ENCODE peak calls at places on chromosomes 1 and 21, in five cellular contexts. M, Z, H, P and X are unnamed samples. For H3K27me3, the result is how much of the 10 kb centered on the place peaks cover.

GRCh38 chr1:199854681-199855321 is 172.7 kb upstream of the NR5A2 start:
- DNase-seq in M (no peak), Z (peak), H (no peak), P (no peak), X (no peak)

GRCh38 chr21:38170283-38170682 is 86.5 kb upstream of the KCNJ15 start:
- DNase-seq in Z (peak), P (peak), M (no peak), H (no peak), X (no peak)

GRCh38 chr21:32457360-32457840 is 44.9 kb downstream of the EVA1C start:
- DNase-seq in M (peak), H (peak), Z (peak), P (peak), X (peak)

GRCh38 chr1:202154766-202155477 is 5.5 kb downstream of the PTPN7 start:
- DNase-seq in H (no peak), Z (peak), M (no peak), P (peak), X (peak)

GRCh38 chr1:227318852-227319607 is 738 bp upstream of the CDC42BPA start:
- DNase-seq in P (peak), H (peak), Z (peak), M (peak), X (peak)

GRCh38 chr1:16088996-16089395 is 15.5 kb upstream of the FAM131C start:
- DNase-seq in P (no peak), Z (peak), H (no peak), M (peak), X (peak)

GRCh38 chr1:84780000-84780716 is 89.9 kb upstream of the SSX2IP start:
- DNase-seq in P (no peak), Z (peak), M (no peak), H (no peak), X (no peak)

GRCh38 chr21:45299026-45299863 is 11.6 kb upstream of the POFUT2 start:
- DNase-seq in Z (no peak), H (peak), M (peak), P (no peak), X (peak)

GRCh38 chr21:38486221-38486620 is 12.1 kb downstream of the ERG start:
- DNase-seq in Z (peak), P (no peak), M (no peak), H (no peak), X (no peak)

GRCh38 chr1:208203127-208203847 is 40.9 kb downstream of the PLXNA2 start:
- DNase-seq in P (peak), H (no peak), Z (peak), M (peak), X (no peak)

GRCh38 chr1:24558902-24559791 is 3.3 kb downstream of the NCMAP start:
- DNase-seq in Z (peak), P (peak), M (peak), H (peak), X (no peak)

GRCh38 chr21:42145569-42146250 is 73.2 kb upstream of the ABCG1 start:
- DNase-seq in H (peak), Z (peak), M (no peak), P (peak), X (peak)

GRCh38 chr1:164630626-164631396 is 71.8 kb downstream of the PBX1 start:
- DNase-seq in M (no peak), Z (peak), H (no peak), P (no peak), X (no peak)

GRCh38 chr1:200659269-200659668 is 10.4 kb downstream of the DDX59 start:
- DNase-seq in P (no peak), H (no peak), M (no peak), Z (peak), X (no peak)

GRCh38 chr1:182347019-182347418 is 44.6 kb downstream of the GLUL start:
- DNase-seq in P (no peak), H (no peak), Z (no peak), M (no peak), X (no peak)

GRCh38 chr1:166874464-166874863 is 1.6 kb downstream of the TADA1 start:
- DNase-seq in H (no peak), P (no peak), M (no peak), Z (no peak), X (peak)

GRCh38 chr1:153679337-153680119 is 1.0 kb downstream of the NPR1 start:
- DNase-seq in P (no peak), M (peak), H (peak), Z (peak), X (no peak)

GRCh38 chr1:164472841-164473240 is 86.1 kb upstream of the PBX1 start:
- DNase-seq in P (no peak), M (no peak), H (no peak), Z (no peak), X (no peak)

GRCh38 chr1:183000161-183000560 is 23.1 kb upstream of the LAMC1 start:
- DNase-seq in M (no peak), P (no peak), H (no peak), Z (no peak), X (no peak)

GRCh38 chr1:188590641-188591040 is 1761.9 kb downstream of the PLA2G4A start:
- DNase-seq in M (no peak), P (no peak), H (no peak), Z (no peak), X (no peak)

GRCh38 chr1:198072177-198072576 is 84.6 kb upstream of the NEK7 start:
- DNase-seq in H (no peak), M (no peak), Z (peak), P (no peak), X (no peak)

GRCh38 chr1:93591833-93592635 is 89.6 kb downstream of the BCAR3 start:
- DNase-seq in H (no peak), M (no peak), Z (no peak), P (peak), X (peak)

DNA sequence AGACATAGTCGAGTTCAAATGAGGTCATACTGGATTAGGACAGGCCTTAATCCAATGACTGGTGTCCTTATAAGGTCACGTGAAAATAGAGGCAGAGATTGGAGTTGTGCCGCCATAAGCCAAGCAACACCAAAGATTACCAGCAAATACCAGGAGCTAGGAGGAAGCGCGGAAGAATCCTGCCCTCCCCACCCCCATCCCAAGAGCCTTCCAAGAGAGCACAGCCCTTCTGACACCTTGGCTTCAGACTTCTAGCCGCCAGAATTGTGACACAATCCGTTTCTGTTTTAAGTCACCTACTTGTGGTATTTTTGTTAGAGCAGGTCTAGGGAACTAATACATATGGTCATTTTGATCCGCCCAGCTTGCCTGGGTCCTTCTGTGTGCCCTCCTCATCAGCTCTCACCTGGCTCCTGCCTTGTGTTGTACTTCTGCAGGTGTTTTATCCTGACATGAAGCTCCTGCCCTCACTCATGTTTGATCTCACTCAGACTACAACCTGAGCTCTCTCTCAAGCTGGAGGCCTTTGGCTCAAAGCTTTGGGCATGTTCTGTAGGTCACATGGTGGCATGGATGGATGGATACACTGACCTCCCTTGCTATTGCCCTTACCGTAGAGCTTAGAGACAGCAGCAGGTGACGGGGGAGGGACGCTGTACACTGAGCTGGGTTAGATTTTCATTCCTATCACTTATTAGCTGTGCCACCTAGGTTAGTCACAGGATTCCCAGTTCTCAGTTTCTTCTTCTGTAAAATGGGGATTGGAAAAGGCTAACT is 10.7 kb upstream of the NUAK2 start:
- DNase-seq in H (no peak), P (no peak), M (no peak), Z (no peak), X (no peak)
- H3K27me3 ChIP-seq in H (under half), P (under half), M (under half), Z (under half), X (under half)

GRCh38 chr1:156832434-156832833 is 15.8 kb upstream of the SH2D2A start:
- DNase-seq in H (no peak), Z (no peak), M (no peak), P (no peak), X (no peak)
- H3K27me3 ChIP-seq in H (under half), Z (under half), M (half or more), P (under half), X (under half)

GRCh38 chr1:160679893-160680292 is 31.7 kb downstream of the CD48 start:
- DNase-seq in M (no peak), P (no peak), Z (no peak), H (no peak), X (peak)
- H3K27me3 ChIP-seq in M (half or more), P (under half), Z (under half), H (under half), X (under half)

GRCh38 chr1:34872133-34872503 is 12.6 kb upstream of the SMIM12 start:
- DNase-seq in P (no peak), H (no peak), Z (no peak), M (no peak), X (no peak)

GRCh38 chr1:34871443-34872132 is 12.0 kb upstream of the SMIM12 start:
- DNase-seq in H (no peak), M (no peak), P (no peak), Z (peak), X (no peak)

GRCh38 chr1:34874581-34874980 is 15.0 kb upstream of the SMIM12 start:
- DNase-seq in Z (no peak), M (no peak), H (no peak), P (no peak), X (no peak)

GRCh38 chr1:34879230-34879629 is 19.7 kb upstream of the SMIM12 start:
- DNase-seq in Z (no peak), M (no peak), P (no peak), H (no peak), X (no peak)

GRCh38 chr1:34876406-34876805 is 16.9 kb upstream of the SMIM12 start:
- DNase-seq in Z (no peak), M (no peak), P (no peak), H (no peak), X (no peak)
- H3K27me3 ChIP-seq in Z (half or more), M (half or more), P (under half), H (under half), X (half or more)

DNA sequence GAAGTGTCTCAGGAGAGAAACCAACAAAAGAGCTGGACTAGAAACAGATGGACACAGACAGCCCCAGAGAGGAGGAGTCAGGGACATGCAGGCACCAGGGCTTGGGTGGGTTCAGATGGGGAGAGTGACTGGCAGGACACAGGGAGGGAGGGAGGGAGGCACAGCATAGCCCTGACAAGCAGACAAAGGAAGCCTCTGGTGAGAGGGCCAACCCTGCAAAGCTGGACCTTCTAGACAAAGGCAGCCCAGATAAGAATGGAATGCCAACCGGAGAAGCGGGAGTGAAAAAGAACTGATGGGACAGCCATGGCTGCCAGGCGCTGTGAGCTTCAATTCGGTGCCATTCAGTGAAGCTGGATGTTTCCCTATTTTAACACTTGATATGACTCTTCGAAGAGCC is 568.9 kb downstream of the AJAP1 start:
- DNase-seq in M (no peak), Z (no peak), H (no peak), P (no peak), X (no peak)
- H3K27me3 ChIP-seq in M (half or more), Z (under half), H (under half), P (under half), X (under half)

DNA sequence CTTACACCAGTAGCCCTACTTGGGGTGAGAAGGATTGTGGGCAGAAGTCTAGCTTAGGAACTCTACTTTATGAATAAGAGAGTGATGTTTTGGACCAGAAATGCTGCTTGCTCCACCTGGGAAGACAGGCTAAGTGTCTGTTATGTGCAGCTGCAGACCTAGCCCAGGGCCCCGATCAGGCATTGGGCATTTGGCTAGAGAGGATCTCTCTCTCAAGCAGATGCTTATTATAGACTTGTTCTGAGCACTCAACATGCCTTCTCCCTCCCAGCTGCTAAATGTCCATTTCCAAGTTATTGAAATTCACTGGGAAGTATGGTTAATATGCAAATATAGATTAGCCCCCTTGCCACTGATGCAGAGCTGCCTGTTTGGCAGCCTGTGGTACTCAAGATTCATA is 116.0 kb downstream of the KCND3 start:
- DNase-seq in P (no peak), M (no peak), Z (no peak), H (no peak), X (no peak)
- H3K27me3 ChIP-seq in P (under half), M (under half), Z (under half), H (under half), X (under half)

DNA sequence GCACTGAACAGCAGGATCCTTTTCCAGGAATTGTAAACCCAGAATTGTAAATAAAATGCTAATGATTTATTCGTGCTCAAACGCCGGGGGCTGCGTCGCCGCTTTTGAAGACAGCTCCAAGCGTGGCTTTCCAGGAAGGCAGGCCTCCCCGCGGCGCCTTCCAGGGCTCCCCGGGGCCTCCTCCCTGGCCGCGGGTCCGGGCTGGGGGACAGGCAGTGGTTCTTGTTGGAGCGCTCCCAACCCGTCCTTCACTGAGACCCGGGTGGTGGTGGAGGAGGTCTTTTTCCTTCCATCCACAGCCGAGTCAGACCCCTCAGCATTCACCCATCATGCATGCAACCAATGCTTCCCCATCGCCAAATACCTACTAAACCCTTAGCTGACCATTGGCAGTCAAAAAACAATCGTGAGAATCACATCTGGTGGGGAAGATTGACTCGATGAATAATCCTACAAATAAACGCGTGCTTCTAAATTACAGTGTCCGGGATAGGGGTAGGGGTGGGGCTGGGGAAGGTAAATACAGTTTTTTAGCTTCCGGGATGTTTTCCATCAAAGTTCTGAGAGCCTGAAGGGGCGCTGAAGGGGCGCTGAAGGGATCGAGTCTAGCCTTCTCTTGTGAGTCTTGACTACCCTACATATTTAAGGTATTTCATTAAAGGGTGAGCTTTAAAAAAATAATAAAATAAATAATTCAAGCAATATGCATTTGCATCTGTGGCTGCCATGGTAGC is 40.7 kb downstream of the RRAGC start:
- DNase-seq in Z (no peak), M (no peak), H (no peak), P (no peak), X (no peak)
- H3K27me3 ChIP-seq in Z (half or more), M (half or more), H (under half), P (under half), X (under half)

GRCh38 chr1:237050185-237050584 is 8.2 kb downstream of the RYR2 start:
- DNase-seq in H (no peak), P (no peak), M (no peak), Z (no peak), X (no peak)
- H3K27me3 ChIP-seq in H (under half), P (under half), M (under half), Z (under half), X (under half)

GRCh38 chr1:119012383-119012782 is 24.2 kb upstream of the TBX15 start:
- DNase-seq in P (no peak), Z (no peak), H (no peak), M (no peak), X (no peak)

GRCh38 chr1:119011706-119012105 is 23.6 kb upstream of the TBX15 start:
- DNase-seq in M (no peak), P (no peak), H (no peak), Z (no peak), X (no peak)

GRCh38 chr1:119008483-119009299 is 20.5 kb upstream of the TBX15 start:
- DNase-seq in M (no peak), Z (peak), H (no peak), P (no peak), X (peak)

GRCh38 chr1:119009300-119009660 is 21.1 kb upstream of the TBX15 start:
- DNase-seq in P (no peak), M (no peak), H (no peak), Z (peak), X (no peak)

GRCh38 chr1:119010201-119010600 is 22.1 kb upstream of the TBX15 start:
- DNase-seq in Z (peak), H (no peak), P (no peak), M (no peak), X (no peak)
- H3K27me3 ChIP-seq in Z (under half), H (under half), P (under half), M (half or more), X (under half)

DNA sequence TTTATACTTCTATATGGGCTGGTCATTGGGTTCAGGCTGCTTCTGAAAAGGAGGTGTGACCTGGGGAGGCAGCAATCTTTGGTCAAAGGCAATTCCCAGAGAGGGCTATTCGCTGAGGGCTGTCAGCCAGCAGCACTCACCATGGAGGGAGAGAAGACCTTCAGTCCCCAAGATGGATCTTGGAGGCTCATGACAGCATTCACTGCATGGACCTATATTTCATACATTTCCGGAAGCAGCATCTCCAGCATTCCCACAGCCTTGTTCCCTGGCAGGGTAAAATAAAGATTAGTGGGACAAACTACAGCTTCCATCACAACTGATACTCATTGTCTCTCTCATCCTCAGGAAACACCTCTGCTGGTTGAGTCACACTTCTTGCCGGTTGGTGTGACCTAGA is 146.6 kb downstream of the CNIH3 start:
- DNase-seq in P (no peak), H (no peak), Z (no peak), M (no peak), X (no peak)
- H3K27me3 ChIP-seq in P (under half), H (under half), Z (under half), M (under half), X (under half)